ENCODE peak calls at places on chromosome 3, in seven cellular contexts. One of them, this sample, is unnamed.

GRCh38 chr3:64878372-64878771 is 190.6 kb upstream of the ADAMTS9 start:
- DNase-seq in NK-92 treated with Interleukin-12 subunit alpha and Interleukin-12 subunit beta, amount 100 ng/mL, for 24 hours: no peak
- DNase-seq in NCI-H460: no peak
- DNase-seq in Ammon's horn: no peak
- DNase-seq in M059J: peak; percentile 6
- DNase-seq in stimulated activated CD4-positive, alpha-beta T cell treated with anti-CD3 and anti-CD28 coated beads, Interleukin-12 subunit alpha, Interleukin-12 subunit beta, amount 100 ng/mL, for 48 hours: no peak
- DNase-seq in retinal pigment epithelial cell: no peak
- DNase-seq in this sample: no peak

GRCh38 chr3:53225651-53226050 is 30.2 kb downstream of the TKT start:
- DNase-seq in NK-92 treated with Interleukin-12 subunit alpha and Interleukin-12 subunit beta, amount 100 ng/mL, for 24 hours: no peak
- DNase-seq in NCI-H460: no peak
- DNase-seq in Ammon's horn: no peak
- DNase-seq in M059J: no peak
- DNase-seq in stimulated activated CD4-positive, alpha-beta T cell treated with anti-CD3 and anti-CD28 coated beads, Interleukin-12 subunit alpha, Interleukin-12 subunit beta, amount 100 ng/mL, for 48 hours: no peak
- DNase-seq in retinal pigment epithelial cell: no peak
- DNase-seq in this sample: no peak

GRCh38 chr3:117526485-117527079 is 817.0 kb downstream of the TUSC7 start:
- DNase-seq in NK-92 treated with Interleukin-12 subunit alpha and Interleukin-12 subunit beta, amount 100 ng/mL, for 24 hours: no peak
- DNase-seq in NCI-H460: peak; percentile 33
- DNase-seq in Ammon's horn: peak; percentile 60
- DNase-seq in M059J: no peak
- DNase-seq in stimulated activated CD4-positive, alpha-beta T cell treated with anti-CD3 and anti-CD28 coated beads, Interleukin-12 subunit alpha, Interleukin-12 subunit beta, amount 100 ng/mL, for 48 hours: peak; percentile 0
- DNase-seq in retinal pigment epithelial cell: no peak
- DNase-seq in this sample: no peak

GRCh38 chr3:153614563-153614962 is 452.5 kb downstream of the RAP2B start:
- DNase-seq in NK-92 treated with Interleukin-12 subunit alpha and Interleukin-12 subunit beta, amount 100 ng/mL, for 24 hours: no peak
- DNase-seq in NCI-H460: peak; percentile 4
- DNase-seq in Ammon's horn: no peak
- DNase-seq in M059J: no peak
- DNase-seq in stimulated activated CD4-positive, alpha-beta T cell treated with anti-CD3 and anti-CD28 coated beads, Interleukin-12 subunit alpha, Interleukin-12 subunit beta, amount 100 ng/mL, for 48 hours: no peak
- DNase-seq in retinal pigment epithelial cell: no peak
- DNase-seq in this sample: no peak

GRCh38 chr3:172154768-172155649 is 115.6 kb downstream of the FNDC3B start:
- DNase-seq in NK-92 treated with Interleukin-12 subunit alpha and Interleukin-12 subunit beta, amount 100 ng/mL, for 24 hours: peak; percentile 26
- DNase-seq in NCI-H460: no peak
- DNase-seq in Ammon's horn: no peak
- DNase-seq in M059J: peak; percentile 35
- DNase-seq in stimulated activated CD4-positive, alpha-beta T cell treated with anti-CD3 and anti-CD28 coated beads, Interleukin-12 subunit alpha, Interleukin-12 subunit beta, amount 100 ng/mL, for 48 hours: no peak
- DNase-seq in retinal pigment epithelial cell: no peak
- DNase-seq in this sample: no peak

GRCh38 chr3:123629747-123630047 is 44.8 kb upstream of the HACD2 start:
- DNase-seq in NK-92 treated with Interleukin-12 subunit alpha and Interleukin-12 subunit beta, amount 100 ng/mL, for 24 hours: no peak
- DNase-seq in NCI-H460: no peak
- DNase-seq in Ammon's horn: no peak
- DNase-seq in M059J: no peak
- DNase-seq in stimulated activated CD4-positive, alpha-beta T cell treated with anti-CD3 and anti-CD28 coated beads, Interleukin-12 subunit alpha, Interleukin-12 subunit beta, amount 100 ng/mL, for 48 hours: no peak
- DNase-seq in retinal pigment epithelial cell: no peak
- DNase-seq in this sample: no peak

GRCh38 chr3:187742351-187743171 is 2.7 kb downstream of the BCL6 start:
- DNase-seq in NK-92 treated with Interleukin-12 subunit alpha and Interleukin-12 subunit beta, amount 100 ng/mL, for 24 hours: no peak
- DNase-seq in NCI-H460: no peak
- DNase-seq in Ammon's horn: peak; percentile 33
- DNase-seq in M059J: peak; percentile 78
- DNase-seq in stimulated activated CD4-positive, alpha-beta T cell treated with anti-CD3 and anti-CD28 coated beads, Interleukin-12 subunit alpha, Interleukin-12 subunit beta, amount 100 ng/mL, for 48 hours: peak; percentile 29
- DNase-seq in retinal pigment epithelial cell: no peak
- DNase-seq in this sample: no peak

GRCh38 chr3:49901351-49902339 is 2.0 kb downstream of the MST1R start:
- DNase-seq in NK-92 treated with Interleukin-12 subunit alpha and Interleukin-12 subunit beta, amount 100 ng/mL, for 24 hours: no peak
- DNase-seq in NCI-H460: no peak
- DNase-seq in Ammon's horn: peak; percentile 12
- DNase-seq in M059J: peak; percentile 14
- DNase-seq in stimulated activated CD4-positive, alpha-beta T cell treated with anti-CD3 and anti-CD28 coated beads, Interleukin-12 subunit alpha, Interleukin-12 subunit beta, amount 100 ng/mL, for 48 hours: no peak
- DNase-seq in retinal pigment epithelial cell: no peak
- DNase-seq in this sample: no peak

GRCh38 chr3:88150371-88150770 is 612 bp downstream of the C3orf38 start:
- DNase-seq in NK-92 treated with Interleukin-12 subunit alpha and Interleukin-12 subunit beta, amount 100 ng/mL, for 24 hours: no peak
- DNase-seq in NCI-H460: no peak
- DNase-seq in Ammon's horn: no peak
- DNase-seq in M059J: no peak
- DNase-seq in stimulated activated CD4-positive, alpha-beta T cell treated with anti-CD3 and anti-CD28 coated beads, Interleukin-12 subunit alpha, Interleukin-12 subunit beta, amount 100 ng/mL, for 48 hours: peak; percentile 14
- DNase-seq in retinal pigment epithelial cell: no peak
- DNase-seq in this sample: no peak